ENCODE peak calls at places on chromosomes 6 and 20, in six cellular contexts. F is thyroid gland, G is HL-60, M is lower lobe of right lung, Z is testis, J is hepatocyte. S is an unnamed sample.

GRCh38 chr6:35687658-35688604 is 784 bp downstream of the FKBP5 start:
- DNase-seq in F (peak; percentile 70), G (no peak), M (peak; percentile 83), Z (peak; percentile 73), J (peak; percentile 67), S (peak; percentile 43)

GRCh38 chr20:16459019-16459700 is 114.1 kb downstream of the KIF16B start:
- DNase-seq in F (peak; percentile 40), G (no peak), M (no peak), Z (peak; percentile 69), J (peak; percentile 35), S (no peak)

GRCh38 chr6:134826889-134827737 is 122.8 kb downstream of the ALDH8A1 start:
- DNase-seq in F (peak; percentile 32), G (no peak), M (no peak), Z (no peak), J (no peak), S (no peak)

GRCh38 chr6:5084787-5085637 is at the start of gene PPP1R3G:
- DNase-seq in F (peak; percentile 44), G (peak; percentile 25), M (peak; percentile 54), Z (peak; percentile 52), J (peak; percentile 68), S (no peak)

GRCh38 chr20:32536861-32537656 is 48.1 kb downstream of the NOL4L start:
- DNase-seq in F (peak; percentile 82), G (no peak), M (peak; percentile 68), Z (peak; percentile 55), J (peak; percentile 89), S (peak; percentile 70)

GRCh38 chr6:53581161-53581560 is 36.3 kb upstream of the GCLC start:
- DNase-seq in F (no peak), G (no peak), M (no peak), Z (no peak), J (peak; percentile 17), S (no peak)

GRCh38 chr6:136309171-136309570 is 19.5 kb upstream of the BCLAF1 start:
- DNase-seq in F (no peak), G (no peak), M (no peak), Z (no peak), J (no peak), S (no peak)

GRCh38 chr20:13089950-13090469 is 81.2 kb downstream of the SPTLC3 start:
- DNase-seq in F (no peak), G (no peak), M (no peak), Z (no peak), J (peak; percentile 17), S (no peak)

GRCh38 chr6:141107562-141108160 is 1025.1 kb upstream of the GJE1 start:
- DNase-seq in F (no peak), G (no peak), M (no peak), Z (no peak), J (no peak), S (no peak)

GRCh38 chr6:33964387-33964786 is 160.6 kb upstream of the MLN start:
- DNase-seq in F (no peak), G (no peak), M (no peak), Z (no peak), J (no peak), S (no peak)

GRCh38 chr6:43491750-43492661 is 14.6 kb downstream of the TJAP1 start:
- DNase-seq in F (peak; percentile 61), G (no peak), M (peak; percentile 73), Z (peak; percentile 88), J (no peak), S (no peak)

GRCh38 chr6:99589290-99589672 is 17.4 kb upstream of the PRDM13 start:
- DNase-seq in F (no peak), G (no peak), M (no peak), Z (no peak), J (no peak), S (no peak)

GRCh38 chr20:35284267-35284991 is at the start of gene EIF6:
- DNase-seq in F (peak; percentile 80), G (peak; percentile 98), M (peak; percentile 89), Z (peak; percentile 93), J (peak; percentile 95), S (peak; percentile 67)

GRCh38 chr20:51966296-51966971 is 164.1 kb upstream of the SALL4 start:
- DNase-seq in F (peak; percentile 56), G (no peak), M (no peak), Z (peak; percentile 86), J (peak; percentile 75), S (no peak)

GRCh38 chr6:39937686-39938333 is 3.5 kb upstream of the MOCS1 start:
- DNase-seq in F (no peak), G (no peak), M (no peak), Z (no peak), J (no peak), S (no peak)

GRCh38 chr6:124973780-124974179 is 11.5 kb downstream of the RNF217 start:
- DNase-seq in F (no peak), G (no peak), M (no peak), Z (no peak), J (no peak), S (no peak)

GRCh38 chr6:105087571-105088211 is 92.1 kb downstream of the POPDC3 start:
- DNase-seq in F (peak; percentile 37), G (peak; percentile 6), M (no peak), Z (peak; percentile 67), J (peak; percentile 76), S (no peak)

GRCh38 chr6:14598017-14598864 is 480.7 kb downstream of the CD83 start:
- DNase-seq in F (no peak), G (no peak), M (no peak), Z (no peak), J (no peak), S (no peak)

GRCh38 chr6:108944707-108945685 is 96.8 kb downstream of the ARMC2 start:
- DNase-seq in F (no peak), G (no peak), M (no peak), Z (peak; percentile 89), J (peak; percentile 42), S (no peak)

GRCh38 chr6:99933129-99933528 is 60.9 kb downstream of the MCHR2 start:
- DNase-seq in F (no peak), G (no peak), M (no peak), Z (no peak), J (no peak), S (no peak)

GRCh38 chr6:31771992-31772358 is 5.2 kb downstream of the VWA7 start:
- DNase-seq in F (no peak), G (no peak), M (no peak), Z (no peak), J (no peak), S (no peak)

GRCh38 chr20:2946988-2947961 is 74.0 kb downstream of the PTPRA start:
- DNase-seq in F (peak; percentile 37), G (peak; percentile 28), M (no peak), Z (peak; percentile 75), J (peak; percentile 83), S (no peak)

GRCh38 chr20:57559286-57559627 is 1.7 kb upstream of the PCK1 start:
- DNase-seq in F (no peak), G (no peak), M (no peak), Z (no peak), J (no peak), S (no peak)

GRCh38 chr20:57211949-57212889 is 54.2 kb downstream of the BMP7 start:
- DNase-seq in F (peak; percentile 43), G (no peak), M (no peak), Z (peak; percentile 50), J (peak; percentile 90), S (no peak)

GRCh38 chr6:38273325-38273724 is 366.4 kb downstream of the BTBD9 start:
- DNase-seq in F (no peak), G (no peak), M (no peak), Z (no peak), J (no peak), S (no peak)
- H3K27ac ChIP-seq in F (no peak overlapping the region), G (no peak overlapping the region), M (no peak overlapping the region), Z (no peak overlapping the region), J (no peak overlapping the region), S (no peak overlapping the region)

DNA sequence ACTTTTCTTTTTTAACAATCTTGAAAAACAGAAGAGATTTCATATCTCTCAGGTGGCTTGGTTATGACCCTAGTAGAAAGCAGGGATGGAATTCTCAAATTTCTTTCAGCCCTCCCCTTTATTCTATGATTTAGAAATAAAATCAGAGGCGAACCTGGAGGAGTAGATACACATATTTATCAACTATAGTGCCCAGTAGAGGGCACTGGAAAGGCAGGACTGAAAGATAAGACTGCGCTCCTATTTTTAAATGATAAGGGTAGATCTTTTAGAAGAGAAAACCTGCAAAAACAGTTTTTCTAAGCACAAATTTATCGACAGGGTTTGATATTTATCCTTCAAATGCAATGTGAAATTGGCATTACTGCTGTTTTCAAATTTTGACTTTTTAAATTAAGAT is 1296.6 kb downstream of the EPHA7 start:
- DNase-seq in F (no peak), G (no peak), M (no peak), Z (no peak), J (peak; percentile 39), S (no peak)
- TF ChIP-seq CTCF in F (no peak), G (peak; percentile 0), M (peak; percentile 14), Z (no peak), J (peak; percentile 62), S (no peak)

GRCh38 chr6:22053385-22053997 is 243.3 kb downstream of the PRL start:
- DNase-seq in F (no peak), G (no peak), M (no peak), Z (no peak), J (no peak), S (no peak)

GRCh38 chr6:22043284-22043962 is 253.4 kb downstream of the PRL start:
- DNase-seq in F (no peak), G (no peak), M (no peak), Z (no peak), J (no peak), S (no peak)

GRCh38 chr6:22045261-22045912 is 251.4 kb downstream of the PRL start:
- DNase-seq in F (no peak), G (no peak), M (no peak), Z (no peak), J (no peak), S (no peak)

DNA sequence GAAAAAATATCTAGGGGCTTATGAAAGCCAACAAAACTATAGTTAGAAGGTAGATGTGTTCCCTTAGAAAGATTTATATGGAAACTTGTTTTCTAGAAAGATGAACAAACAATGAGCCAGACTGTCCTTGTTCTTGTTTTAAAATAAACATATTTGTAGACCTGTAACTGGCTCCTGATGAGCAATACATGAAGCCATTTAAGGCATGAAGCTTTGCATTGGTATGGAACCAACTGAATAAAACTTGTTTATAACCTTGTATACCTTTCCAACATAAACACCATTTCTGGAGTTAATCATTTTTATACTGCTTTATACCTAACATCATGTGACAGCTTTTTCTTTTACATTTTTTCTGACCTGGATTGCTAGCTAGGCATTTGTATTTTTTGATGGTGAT is 247.8 kb downstream of the PRL start:
- DNase-seq in F (no peak), G (no peak), M (no peak), Z (no peak), J (no peak), S (no peak)
- H3K27me3 ChIP-seq in F (no peaks in the 10 kb centered on the region), G (no peaks in the 10 kb centered on the region), M (no peaks in the 10 kb centered on the region), Z (no peaks in the 10 kb centered on the region), J (no peaks in the 10 kb centered on the region), S (no peaks in the 10 kb centered on the region)

DNA sequence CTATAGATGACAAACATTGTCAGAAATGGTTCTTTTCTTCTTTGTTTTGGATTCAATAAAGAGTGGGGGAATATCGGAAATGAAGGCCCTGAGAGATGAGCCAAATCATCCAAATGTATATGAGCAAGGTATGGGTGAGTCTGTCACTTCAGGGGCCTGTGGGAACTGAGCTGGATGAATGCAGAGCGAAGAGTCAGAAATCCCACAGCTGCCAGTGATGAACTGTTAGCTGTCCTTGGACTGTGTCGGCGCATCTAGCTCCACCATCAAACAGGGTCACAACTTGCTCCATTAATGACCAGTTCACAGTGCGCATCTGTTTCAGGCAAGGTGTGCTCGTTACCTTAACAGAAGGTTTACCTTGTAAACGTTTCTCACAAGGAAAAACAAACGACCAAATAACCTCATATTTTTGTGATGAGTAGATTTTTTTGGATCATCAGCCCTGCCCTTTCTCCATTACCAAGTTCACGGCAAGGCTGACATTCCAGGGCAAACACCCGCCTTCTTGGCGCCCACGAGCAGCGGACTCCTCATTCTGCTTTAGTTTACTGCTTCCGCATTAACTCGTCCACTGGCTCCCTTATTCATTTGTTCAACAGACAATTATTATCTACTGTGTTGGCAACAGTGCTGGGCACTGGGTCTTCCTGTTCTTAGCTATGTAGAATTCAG is 15.0 kb upstream of the CCN6 start:
- DNase-seq in F (no peak), G (no peak), M (no peak), Z (no peak), J (no peak), S (no peak)
- H3K27ac ChIP-seq in F (no peak overlapping the region), G (no peak overlapping the region), M (no peak overlapping the region), Z (peak overlapping the region; percentile 38), J (no peak overlapping the region), S (no peak overlapping the region)